ENCODE peak calls at places on chromosomes 7 and 10, in six cellular contexts. One of them, this sample, is unnamed.

GRCh38 chr7:28409716-28410627 is 2.3 kb upstream of the CREB5 start:
- DNase-seq in esophagus squamous epithelium: no peak
- DNase-seq in mammary epithelial cell: peak
- DNase-seq in CD4-positive, alpha-beta T cell: no peak
- DNase-seq in A549: peak
- DNase-seq in WTC11: peak
- DNase-seq in this sample: peak

GRCh38 chr7:155459867-155460461 is 2.0 kb downstream of the EN2 start:
- DNase-seq in A549: no peak
- DNase-seq in esophagus squamous epithelium: no peak
- DNase-seq in WTC11: no peak
- DNase-seq in CD4-positive, alpha-beta T cell: no peak
- DNase-seq in mammary epithelial cell: no peak
- DNase-seq in this sample: no peak

GRCh38 chr10:123496336-123496735 is 169.8 kb upstream of the GPR26 start:
- DNase-seq in CD4-positive, alpha-beta T cell: no peak
- DNase-seq in WTC11: no peak
- DNase-seq in esophagus squamous epithelium: no peak
- DNase-seq in mammary epithelial cell: no peak
- DNase-seq in A549: no peak
- DNase-seq in this sample: no peak

GRCh38 chr7:91836065-91836368 is 44.5 kb downstream of the MTERF1 start:
- DNase-seq in A549: no peak
- DNase-seq in WTC11: no peak
- DNase-seq in esophagus squamous epithelium: no peak
- DNase-seq in mammary epithelial cell: peak
- DNase-seq in CD4-positive, alpha-beta T cell: no peak
- DNase-seq in this sample: no peak

GRCh38 chr7:16710641-16711040 is 42.9 kb upstream of the TSPAN13 start:
- DNase-seq in esophagus squamous epithelium: no peak
- DNase-seq in CD4-positive, alpha-beta T cell: no peak
- DNase-seq in WTC11: no peak
- DNase-seq in mammary epithelial cell: no peak
- DNase-seq in A549: no peak
- DNase-seq in this sample: no peak

GRCh38 chr10:51159841-51160240 is 85.6 kb downstream of the PRKG1 start:
- DNase-seq in A549: no peak
- DNase-seq in esophagus squamous epithelium: no peak
- DNase-seq in CD4-positive, alpha-beta T cell: no peak
- DNase-seq in WTC11: no peak
- DNase-seq in mammary epithelial cell: no peak
- DNase-seq in this sample: no peak

GRCh38 chr10:76918106-76918505 is 719.5 kb downstream of the KCNMA1 start:
- DNase-seq in CD4-positive, alpha-beta T cell: no peak
- DNase-seq in esophagus squamous epithelium: no peak
- DNase-seq in A549: no peak
- DNase-seq in WTC11: no peak
- DNase-seq in mammary epithelial cell: no peak
- DNase-seq in this sample: no peak

GRCh38 chr7:42144253-42145002 is 92.6 kb downstream of the GLI3 start:
- DNase-seq in WTC11: no peak
- DNase-seq in esophagus squamous epithelium: no peak
- DNase-seq in A549: no peak
- DNase-seq in mammary epithelial cell: no peak
- DNase-seq in CD4-positive, alpha-beta T cell: no peak
- DNase-seq in this sample: no peak

GRCh38 chr7:76225379-76225778 is 23.7 kb downstream of the SRRM3 start:
- DNase-seq in CD4-positive, alpha-beta T cell: no peak
- DNase-seq in A549: no peak
- DNase-seq in mammary epithelial cell: peak
- DNase-seq in esophagus squamous epithelium: no peak
- DNase-seq in WTC11: peak
- DNase-seq in this sample: no peak

GRCh38 chr7:81736088-81736487 is 33.8 kb downstream of the HGF start:
- DNase-seq in mammary epithelial cell: peak
- DNase-seq in WTC11: no peak
- DNase-seq in esophagus squamous epithelium: no peak
- DNase-seq in A549: no peak
- DNase-seq in CD4-positive, alpha-beta T cell: no peak
- DNase-seq in this sample: no peak

GRCh38 chr7:84372155-84372621 is 177.6 kb upstream of the SEMA3A start:
- DNase-seq in A549: no peak
- DNase-seq in esophagus squamous epithelium: no peak
- DNase-seq in mammary epithelial cell: peak
- DNase-seq in WTC11: no peak
- DNase-seq in CD4-positive, alpha-beta T cell: no peak
- DNase-seq in this sample: no peak

GRCh38 chr10:24415455-24416169 is 206.7 kb downstream of the KIAA1217 start:
- DNase-seq in CD4-positive, alpha-beta T cell: no peak
- DNase-seq in WTC11: peak
- DNase-seq in A549: no peak
- DNase-seq in mammary epithelial cell: peak
- DNase-seq in esophagus squamous epithelium: no peak
- DNase-seq in this sample: no peak

GRCh38 chr7:1505731-1506550 is 1.8 kb upstream of the INTS1 start:
- DNase-seq in mammary epithelial cell: no peak
- DNase-seq in CD4-positive, alpha-beta T cell: no peak
- DNase-seq in WTC11: no peak
- DNase-seq in esophagus squamous epithelium: no peak
- DNase-seq in A549: no peak
- DNase-seq in this sample: no peak

DNA sequence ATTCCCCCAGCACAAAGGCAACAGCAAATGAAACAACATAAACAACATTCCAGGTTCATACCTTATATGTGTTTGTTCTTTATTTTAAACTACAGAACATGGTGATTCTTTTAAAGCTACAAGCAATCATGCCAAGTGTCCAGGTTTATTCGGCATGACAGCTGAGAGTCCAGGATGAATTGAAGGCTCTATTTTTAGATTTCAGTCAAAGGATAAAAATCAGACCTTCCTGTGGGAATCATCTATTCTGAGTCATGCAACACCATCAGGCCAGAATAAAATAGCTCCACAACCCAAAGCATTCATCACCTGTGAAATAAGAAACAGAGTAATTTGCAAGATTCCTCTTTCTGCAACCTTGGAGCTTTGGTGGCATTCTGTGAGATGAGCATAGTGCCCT is 292.5 kb upstream of the MYO3A start:
- DNase-seq in mammary epithelial cell: no peak
- DNase-seq in WTC11: no peak
- DNase-seq in CD4-positive, alpha-beta T cell: no peak
- DNase-seq in esophagus squamous epithelium: no peak
- DNase-seq in A549: no peak
- DNase-seq in this sample: no peak
- TF ChIP-seq CTCF in mammary epithelial cell: no peak
- TF ChIP-seq CTCF in WTC11: no peak
- TF ChIP-seq CTCF in CD4-positive, alpha-beta T cell: no peak
- TF ChIP-seq CTCF in esophagus squamous epithelium: no peak
- TF ChIP-seq CTCF in A549: no peak
- TF ChIP-seq CTCF in this sample: no peak

DNA sequence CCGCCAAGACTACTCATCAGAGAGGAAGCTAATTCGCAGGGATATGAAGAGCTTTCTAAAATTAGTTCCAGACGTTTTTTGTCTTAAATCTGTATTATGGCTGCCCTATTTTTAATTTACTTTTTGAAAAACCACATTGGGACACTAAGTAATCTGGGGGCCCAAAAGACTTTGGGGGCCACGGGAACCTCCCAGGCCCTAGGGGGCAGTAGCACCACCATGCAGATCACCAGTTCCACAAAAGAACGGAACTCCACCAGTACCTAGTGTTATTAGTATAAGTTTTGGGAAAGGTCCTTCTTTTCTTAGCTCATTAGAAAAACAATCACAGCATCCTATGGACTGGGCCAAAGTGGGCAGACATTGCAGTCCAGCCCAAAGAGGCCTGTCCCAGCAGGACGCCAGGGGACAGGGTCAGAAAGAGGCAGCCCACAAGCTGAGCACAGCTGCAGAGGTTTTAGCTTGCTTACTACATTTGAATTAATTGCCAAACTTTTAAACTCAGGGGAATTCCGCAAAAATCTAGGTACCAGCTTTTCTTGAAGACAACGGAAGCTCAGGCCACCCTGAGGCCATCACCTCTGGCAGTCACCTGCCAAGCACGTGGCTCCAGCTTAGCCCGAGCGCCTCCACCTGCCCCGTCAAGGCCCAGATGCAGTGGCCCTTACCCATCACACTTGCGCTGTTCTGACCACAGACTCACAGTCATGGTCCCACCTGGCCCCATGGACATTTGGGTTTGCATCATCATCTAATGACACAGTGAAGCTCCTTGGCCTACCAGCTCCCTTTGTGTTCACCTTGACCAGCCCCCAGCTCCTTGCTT is 74.8 kb downstream of the PARP12 start:
- DNase-seq in CD4-positive, alpha-beta T cell: no peak
- DNase-seq in A549: no peak
- DNase-seq in WTC11: no peak
- DNase-seq in mammary epithelial cell: no peak
- DNase-seq in esophagus squamous epithelium: no peak
- DNase-seq in this sample: no peak
- TF ChIP-seq CTCF in CD4-positive, alpha-beta T cell: no peak
- TF ChIP-seq CTCF in A549: no peak
- TF ChIP-seq CTCF in WTC11: no peak
- TF ChIP-seq CTCF in mammary epithelial cell: no peak
- TF ChIP-seq CTCF in esophagus squamous epithelium: no peak
- TF ChIP-seq CTCF in this sample: peak

DNA sequence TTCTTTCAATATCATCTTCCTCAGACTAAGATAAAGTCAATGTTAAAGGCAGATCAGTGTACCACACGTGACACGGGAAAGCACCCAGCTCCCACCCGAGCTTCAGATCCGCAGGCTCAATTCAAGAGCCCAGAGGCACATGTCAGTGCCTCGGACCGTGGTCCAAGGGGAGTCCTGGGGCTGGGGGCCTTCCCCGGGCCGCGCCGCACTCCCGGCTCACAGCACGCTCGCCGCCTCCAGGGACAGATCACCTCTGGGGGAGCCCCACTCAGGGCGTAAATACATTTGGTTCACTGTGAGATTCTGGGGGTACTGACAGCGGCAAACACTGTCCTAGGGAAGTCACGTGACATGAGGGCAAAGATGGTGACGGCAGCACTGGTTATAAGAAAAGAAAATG is 10.8 kb downstream of the BNIP3 start:
- DNase-seq in WTC11: no peak
- DNase-seq in esophagus squamous epithelium: no peak
- DNase-seq in CD4-positive, alpha-beta T cell: no peak
- DNase-seq in mammary epithelial cell: no peak
- DNase-seq in A549: no peak
- DNase-seq in this sample: no peak
- TF ChIP-seq CTCF in WTC11: no peak
- TF ChIP-seq CTCF in esophagus squamous epithelium: no peak
- TF ChIP-seq CTCF in CD4-positive, alpha-beta T cell: no peak
- TF ChIP-seq CTCF in mammary epithelial cell: no peak
- TF ChIP-seq CTCF in A549: no peak
- TF ChIP-seq CTCF in this sample: no peak

GRCh38 chr10:95201736-95202135 is 7.7 kb downstream of the ACSM6 start:
- DNase-seq in CD4-positive, alpha-beta T cell: no peak
- DNase-seq in esophagus squamous epithelium: no peak
- DNase-seq in A549: peak
- DNase-seq in WTC11: no peak
- DNase-seq in mammary epithelial cell: peak
- DNase-seq in this sample: no peak
- TF ChIP-seq CTCF in CD4-positive, alpha-beta T cell: no peak
- TF ChIP-seq CTCF in esophagus squamous epithelium: no peak
- TF ChIP-seq CTCF in A549: peak
- TF ChIP-seq CTCF in WTC11: no peak
- TF ChIP-seq CTCF in mammary epithelial cell: peak
- TF ChIP-seq CTCF in this sample: peak

GRCh38 chr7:77989981-77990566 is 191.5 kb downstream of the PHTF2 start:
- DNase-seq in CD4-positive, alpha-beta T cell: no peak
- DNase-seq in mammary epithelial cell: peak
- DNase-seq in A549: no peak
- DNase-seq in esophagus squamous epithelium: no peak
- DNase-seq in WTC11: peak
- DNase-seq in this sample: no peak
- TF ChIP-seq CTCF in CD4-positive, alpha-beta T cell: no peak
- TF ChIP-seq CTCF in mammary epithelial cell: no peak
- TF ChIP-seq CTCF in A549: no peak
- TF ChIP-seq CTCF in esophagus squamous epithelium: no peak
- TF ChIP-seq CTCF in WTC11: peak
- TF ChIP-seq CTCF in this sample: peak

DNA sequence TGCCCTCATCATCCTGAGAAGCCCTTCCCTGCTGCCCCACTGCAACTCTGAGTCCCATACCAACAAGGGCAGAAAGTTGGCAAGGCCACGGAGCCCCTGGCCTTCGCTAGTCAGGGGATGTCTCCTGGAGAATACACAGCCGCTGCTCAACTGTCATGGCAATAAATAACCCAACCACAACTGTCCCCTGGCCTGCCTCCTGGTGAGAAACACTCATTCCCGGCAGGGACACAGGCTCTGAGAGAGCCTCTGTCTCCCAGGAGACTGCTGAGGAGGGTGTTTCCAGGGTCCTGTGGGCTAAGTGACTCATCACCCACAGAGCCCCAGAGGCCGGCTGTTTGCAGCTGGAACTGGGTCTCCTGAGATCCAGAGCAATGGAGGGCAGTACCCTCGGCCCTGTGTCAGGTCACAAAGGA is 354.1 kb downstream of the TNS3 start:
- DNase-seq in mammary epithelial cell: peak
- DNase-seq in esophagus squamous epithelium: no peak
- DNase-seq in WTC11: no peak
- DNase-seq in A549: peak
- DNase-seq in CD4-positive, alpha-beta T cell: no peak
- DNase-seq in this sample: no peak
- TF ChIP-seq CTCF in mammary epithelial cell: no peak
- TF ChIP-seq CTCF in esophagus squamous epithelium: no peak
- TF ChIP-seq CTCF in WTC11: no peak
- TF ChIP-seq CTCF in A549: no peak
- TF ChIP-seq CTCF in CD4-positive, alpha-beta T cell: no peak
- TF ChIP-seq CTCF in this sample: no peak